ENCODE peak calls at places on chromosomes 7 and 10, in seven cellular contexts. One of them, this sample, is unnamed.

GRCh38 chr10:70671619-70672164 is 614 bp upstream of the ADAMTS14 start:
- DNase-seq in activated T-cell treated with anti-CD3 and anti-CD28 coated beads, Interleukin-2, amount 50 U/mL, for 4 hours: no peak
- DNase-seq in hypothalamus: no peak
- DNase-seq in stimulated activated CD8-positive, alpha-beta memory T cell treated with anti-CD3 and anti-CD28 coated beads, Interleukin-12 subunit alpha, Interleukin-12 subunit beta, amount 100 ng/mL, for 4 hours: no peak
- DNase-seq in stimulated activated CD4-positive, alpha-beta T cell treated with anti-CD3 and anti-CD28 coated beads, Interleukin-2, amount 100 ng/mL, for 48 hours: no peak
- DNase-seq in AG04450: no peak
- DNase-seq in NCI-H82: no peak
- DNase-seq in this sample: no peak

GRCh38 chr7:138097064-138097741 is 20.9 kb downstream of the AKR1D1 start:
- DNase-seq in activated T-cell treated with anti-CD3 and anti-CD28 coated beads, Interleukin-2, amount 50 U/mL, for 4 hours: no peak
- DNase-seq in hypothalamus: no peak
- DNase-seq in stimulated activated CD8-positive, alpha-beta memory T cell treated with anti-CD3 and anti-CD28 coated beads, Interleukin-12 subunit alpha, Interleukin-12 subunit beta, amount 100 ng/mL, for 4 hours: no peak
- DNase-seq in stimulated activated CD4-positive, alpha-beta T cell treated with anti-CD3 and anti-CD28 coated beads, Interleukin-2, amount 100 ng/mL, for 48 hours: peak
- DNase-seq in AG04450: no peak
- DNase-seq in NCI-H82: peak
- DNase-seq in this sample: no peak

GRCh38 chr10:24727811-24728210 is 4.1 kb upstream of the ARHGAP21 start:
- DNase-seq in activated T-cell treated with anti-CD3 and anti-CD28 coated beads, Interleukin-2, amount 50 U/mL, for 4 hours: no peak
- DNase-seq in hypothalamus: no peak
- DNase-seq in stimulated activated CD8-positive, alpha-beta memory T cell treated with anti-CD3 and anti-CD28 coated beads, Interleukin-12 subunit alpha, Interleukin-12 subunit beta, amount 100 ng/mL, for 4 hours: no peak
- DNase-seq in stimulated activated CD4-positive, alpha-beta T cell treated with anti-CD3 and anti-CD28 coated beads, Interleukin-2, amount 100 ng/mL, for 48 hours: no peak
- DNase-seq in AG04450: no peak
- DNase-seq in NCI-H82: no peak
- DNase-seq in this sample: no peak

GRCh38 chr7:36630112-36630650 is 94.1 kb downstream of the AOAH start:
- DNase-seq in activated T-cell treated with anti-CD3 and anti-CD28 coated beads, Interleukin-2, amount 50 U/mL, for 4 hours: no peak
- DNase-seq in hypothalamus: no peak
- DNase-seq in stimulated activated CD8-positive, alpha-beta memory T cell treated with anti-CD3 and anti-CD28 coated beads, Interleukin-12 subunit alpha, Interleukin-12 subunit beta, amount 100 ng/mL, for 4 hours: no peak
- DNase-seq in stimulated activated CD4-positive, alpha-beta T cell treated with anti-CD3 and anti-CD28 coated beads, Interleukin-2, amount 100 ng/mL, for 48 hours: no peak
- DNase-seq in AG04450: no peak
- DNase-seq in NCI-H82: no peak
- DNase-seq in this sample: no peak

GRCh38 chr10:7886056-7886455 is 67.8 kb downstream of the TAF3 start:
- DNase-seq in activated T-cell treated with anti-CD3 and anti-CD28 coated beads, Interleukin-2, amount 50 U/mL, for 4 hours: no peak
- DNase-seq in hypothalamus: no peak
- DNase-seq in stimulated activated CD8-positive, alpha-beta memory T cell treated with anti-CD3 and anti-CD28 coated beads, Interleukin-12 subunit alpha, Interleukin-12 subunit beta, amount 100 ng/mL, for 4 hours: no peak
- DNase-seq in stimulated activated CD4-positive, alpha-beta T cell treated with anti-CD3 and anti-CD28 coated beads, Interleukin-2, amount 100 ng/mL, for 48 hours: no peak
- DNase-seq in AG04450: no peak
- DNase-seq in NCI-H82: no peak
- DNase-seq in this sample: no peak

GRCh38 chr7:141073641-141074161 is at the start of gene TMEM178B:
- DNase-seq in activated T-cell treated with anti-CD3 and anti-CD28 coated beads, Interleukin-2, amount 50 U/mL, for 4 hours: no peak
- DNase-seq in hypothalamus: peak
- DNase-seq in stimulated activated CD8-positive, alpha-beta memory T cell treated with anti-CD3 and anti-CD28 coated beads, Interleukin-12 subunit alpha, Interleukin-12 subunit beta, amount 100 ng/mL, for 4 hours: no peak
- DNase-seq in stimulated activated CD4-positive, alpha-beta T cell treated with anti-CD3 and anti-CD28 coated beads, Interleukin-2, amount 100 ng/mL, for 48 hours: peak
- DNase-seq in AG04450: no peak
- DNase-seq in NCI-H82: peak
- DNase-seq in this sample: no peak

GRCh38 chr10:103894454-103894853 is 23.5 kb downstream of the STN1 start:
- DNase-seq in activated T-cell treated with anti-CD3 and anti-CD28 coated beads, Interleukin-2, amount 50 U/mL, for 4 hours: no peak
- DNase-seq in hypothalamus: no peak
- DNase-seq in stimulated activated CD8-positive, alpha-beta memory T cell treated with anti-CD3 and anti-CD28 coated beads, Interleukin-12 subunit alpha, Interleukin-12 subunit beta, amount 100 ng/mL, for 4 hours: no peak
- DNase-seq in stimulated activated CD4-positive, alpha-beta T cell treated with anti-CD3 and anti-CD28 coated beads, Interleukin-2, amount 100 ng/mL, for 48 hours: no peak
- DNase-seq in AG04450: no peak
- DNase-seq in NCI-H82: peak
- DNase-seq in this sample: no peak

GRCh38 chr10:59537451-59537850 is 172.2 kb downstream of the SLC16A9 start:
- DNase-seq in activated T-cell treated with anti-CD3 and anti-CD28 coated beads, Interleukin-2, amount 50 U/mL, for 4 hours: no peak
- DNase-seq in hypothalamus: no peak
- DNase-seq in stimulated activated CD8-positive, alpha-beta memory T cell treated with anti-CD3 and anti-CD28 coated beads, Interleukin-12 subunit alpha, Interleukin-12 subunit beta, amount 100 ng/mL, for 4 hours: no peak
- DNase-seq in stimulated activated CD4-positive, alpha-beta T cell treated with anti-CD3 and anti-CD28 coated beads, Interleukin-2, amount 100 ng/mL, for 48 hours: no peak
- DNase-seq in AG04450: no peak
- DNase-seq in NCI-H82: no peak
- DNase-seq in this sample: no peak

GRCh38 chr10:114398587-114399331 is 5.5 kb downstream of the AFAP1L2 start:
- DNase-seq in activated T-cell treated with anti-CD3 and anti-CD28 coated beads, Interleukin-2, amount 50 U/mL, for 4 hours: no peak
- DNase-seq in hypothalamus: no peak
- DNase-seq in stimulated activated CD8-positive, alpha-beta memory T cell treated with anti-CD3 and anti-CD28 coated beads, Interleukin-12 subunit alpha, Interleukin-12 subunit beta, amount 100 ng/mL, for 4 hours: no peak
- DNase-seq in stimulated activated CD4-positive, alpha-beta T cell treated with anti-CD3 and anti-CD28 coated beads, Interleukin-2, amount 100 ng/mL, for 48 hours: no peak
- DNase-seq in AG04450: no peak
- DNase-seq in NCI-H82: no peak
- DNase-seq in this sample: no peak

GRCh38 chr7:151795168-151795754 is 81.7 kb downstream of the PRKAG2 start:
- DNase-seq in activated T-cell treated with anti-CD3 and anti-CD28 coated beads, Interleukin-2, amount 50 U/mL, for 4 hours: peak
- DNase-seq in hypothalamus: no peak
- DNase-seq in stimulated activated CD8-positive, alpha-beta memory T cell treated with anti-CD3 and anti-CD28 coated beads, Interleukin-12 subunit alpha, Interleukin-12 subunit beta, amount 100 ng/mL, for 4 hours: peak
- DNase-seq in stimulated activated CD4-positive, alpha-beta T cell treated with anti-CD3 and anti-CD28 coated beads, Interleukin-2, amount 100 ng/mL, for 48 hours: peak
- DNase-seq in AG04450: no peak
- DNase-seq in NCI-H82: no peak
- DNase-seq in this sample: peak

GRCh38 chr7:34260282-34260681 is 354.9 kb downstream of the BMPER start:
- DNase-seq in activated T-cell treated with anti-CD3 and anti-CD28 coated beads, Interleukin-2, amount 50 U/mL, for 4 hours: no peak
- DNase-seq in hypothalamus: no peak
- DNase-seq in stimulated activated CD8-positive, alpha-beta memory T cell treated with anti-CD3 and anti-CD28 coated beads, Interleukin-12 subunit alpha, Interleukin-12 subunit beta, amount 100 ng/mL, for 4 hours: no peak
- DNase-seq in stimulated activated CD4-positive, alpha-beta T cell treated with anti-CD3 and anti-CD28 coated beads, Interleukin-2, amount 100 ng/mL, for 48 hours: no peak
- DNase-seq in AG04450: peak
- DNase-seq in NCI-H82: no peak
- DNase-seq in this sample: no peak

GRCh38 chr10:46546591-46547330 is 9.7 kb downstream of the GPRIN2 start:
- DNase-seq in activated T-cell treated with anti-CD3 and anti-CD28 coated beads, Interleukin-2, amount 50 U/mL, for 4 hours: no peak
- DNase-seq in hypothalamus: no peak
- DNase-seq in stimulated activated CD8-positive, alpha-beta memory T cell treated with anti-CD3 and anti-CD28 coated beads, Interleukin-12 subunit alpha, Interleukin-12 subunit beta, amount 100 ng/mL, for 4 hours: no peak
- DNase-seq in stimulated activated CD4-positive, alpha-beta T cell treated with anti-CD3 and anti-CD28 coated beads, Interleukin-2, amount 100 ng/mL, for 48 hours: no peak
- DNase-seq in AG04450: no peak
- DNase-seq in NCI-H82: no peak
- DNase-seq in this sample: no peak

GRCh38 chr10:122331615-122332446 is 42.7 kb upstream of the PLEKHA1 start:
- DNase-seq in activated T-cell treated with anti-CD3 and anti-CD28 coated beads, Interleukin-2, amount 50 U/mL, for 4 hours: no peak
- DNase-seq in hypothalamus: peak
- DNase-seq in stimulated activated CD8-positive, alpha-beta memory T cell treated with anti-CD3 and anti-CD28 coated beads, Interleukin-12 subunit alpha, Interleukin-12 subunit beta, amount 100 ng/mL, for 4 hours: no peak
- DNase-seq in stimulated activated CD4-positive, alpha-beta T cell treated with anti-CD3 and anti-CD28 coated beads, Interleukin-2, amount 100 ng/mL, for 48 hours: no peak
- DNase-seq in AG04450: no peak
- DNase-seq in NCI-H82: no peak
- DNase-seq in this sample: peak

GRCh38 chr10:127013696-127014095 is 108.5 kb downstream of the DOCK1 start:
- DNase-seq in activated T-cell treated with anti-CD3 and anti-CD28 coated beads, Interleukin-2, amount 50 U/mL, for 4 hours: no peak
- DNase-seq in hypothalamus: no peak
- DNase-seq in stimulated activated CD8-positive, alpha-beta memory T cell treated with anti-CD3 and anti-CD28 coated beads, Interleukin-12 subunit alpha, Interleukin-12 subunit beta, amount 100 ng/mL, for 4 hours: no peak
- DNase-seq in stimulated activated CD4-positive, alpha-beta T cell treated with anti-CD3 and anti-CD28 coated beads, Interleukin-2, amount 100 ng/mL, for 48 hours: no peak
- DNase-seq in AG04450: no peak
- DNase-seq in NCI-H82: no peak
- DNase-seq in this sample: no peak

GRCh38 chr10:118447478-118447877 is 105.4 kb upstream of the FAM204A start:
- DNase-seq in activated T-cell treated with anti-CD3 and anti-CD28 coated beads, Interleukin-2, amount 50 U/mL, for 4 hours: no peak
- DNase-seq in hypothalamus: no peak
- DNase-seq in stimulated activated CD8-positive, alpha-beta memory T cell treated with anti-CD3 and anti-CD28 coated beads, Interleukin-12 subunit alpha, Interleukin-12 subunit beta, amount 100 ng/mL, for 4 hours: no peak
- DNase-seq in stimulated activated CD4-positive, alpha-beta T cell treated with anti-CD3 and anti-CD28 coated beads, Interleukin-2, amount 100 ng/mL, for 48 hours: no peak
- DNase-seq in AG04450: no peak
- DNase-seq in NCI-H82: no peak
- DNase-seq in this sample: no peak

GRCh38 chr10:86376852-86377796 is 10.5 kb upstream of the GRID1 start:
- DNase-seq in activated T-cell treated with anti-CD3 and anti-CD28 coated beads, Interleukin-2, amount 50 U/mL, for 4 hours: peak
- DNase-seq in hypothalamus: peak
- DNase-seq in stimulated activated CD8-positive, alpha-beta memory T cell treated with anti-CD3 and anti-CD28 coated beads, Interleukin-12 subunit alpha, Interleukin-12 subunit beta, amount 100 ng/mL, for 4 hours: peak
- DNase-seq in stimulated activated CD4-positive, alpha-beta T cell treated with anti-CD3 and anti-CD28 coated beads, Interleukin-2, amount 100 ng/mL, for 48 hours: peak
- DNase-seq in AG04450: no peak
- DNase-seq in NCI-H82: peak
- DNase-seq in this sample: peak

GRCh38 chr10:120805014-120805805 is 46.0 kb upstream of the WDR11 start:
- DNase-seq in activated T-cell treated with anti-CD3 and anti-CD28 coated beads, Interleukin-2, amount 50 U/mL, for 4 hours: no peak
- DNase-seq in hypothalamus: no peak
- DNase-seq in stimulated activated CD8-positive, alpha-beta memory T cell treated with anti-CD3 and anti-CD28 coated beads, Interleukin-12 subunit alpha, Interleukin-12 subunit beta, amount 100 ng/mL, for 4 hours: no peak
- DNase-seq in stimulated activated CD4-positive, alpha-beta T cell treated with anti-CD3 and anti-CD28 coated beads, Interleukin-2, amount 100 ng/mL, for 48 hours: no peak
- DNase-seq in AG04450: no peak
- DNase-seq in NCI-H82: no peak
- DNase-seq in this sample: no peak

GRCh38 chr7:69873512-69873911 is 275.2 kb downstream of the AUTS2 start:
- DNase-seq in activated T-cell treated with anti-CD3 and anti-CD28 coated beads, Interleukin-2, amount 50 U/mL, for 4 hours: no peak
- DNase-seq in hypothalamus: no peak
- DNase-seq in stimulated activated CD8-positive, alpha-beta memory T cell treated with anti-CD3 and anti-CD28 coated beads, Interleukin-12 subunit alpha, Interleukin-12 subunit beta, amount 100 ng/mL, for 4 hours: no peak
- DNase-seq in stimulated activated CD4-positive, alpha-beta T cell treated with anti-CD3 and anti-CD28 coated beads, Interleukin-2, amount 100 ng/mL, for 48 hours: no peak
- DNase-seq in AG04450: no peak
- DNase-seq in NCI-H82: no peak
- DNase-seq in this sample: no peak

This sample was measured in amygdala.